ENCODE peak calls at places on chromosomes 12 and 14, in six cellular contexts. One of them, this sample, is unnamed.

GRCh38 chr12:106369624-106370346 is 12.2 kb downstream of the POLR3B start:
- DNase-seq in Ammon's horn: no peak
- DNase-seq in A172: peak; percentile 49
- DNase-seq in effector memory CD4-positive, alpha-beta T cell: no peak
- DNase-seq in sigmoid colon: no peak
- DNase-seq in lower lobe of right lung: no peak
- DNase-seq in this sample: no peak

GRCh38 chr12:56119361-56119796 is 1.3 kb downstream of the ZC3H10 start:
- DNase-seq in Ammon's horn: peak; percentile 85
- DNase-seq in A172: peak; percentile 89
- DNase-seq in effector memory CD4-positive, alpha-beta T cell: peak; percentile 56
- DNase-seq in sigmoid colon: peak; percentile 94
- DNase-seq in lower lobe of right lung: no peak
- DNase-seq in this sample: peak; percentile 71

GRCh38 chr12:44381341-44381740 is 494.8 kb downstream of the NELL2 start:
- DNase-seq in Ammon's horn: no peak
- DNase-seq in A172: no peak
- DNase-seq in effector memory CD4-positive, alpha-beta T cell: no peak
- DNase-seq in sigmoid colon: no peak
- DNase-seq in lower lobe of right lung: no peak
- DNase-seq in this sample: no peak

GRCh38 chr12:64609543-64610091 is 678 bp upstream of the RASSF3 start:
- DNase-seq in Ammon's horn: no peak
- DNase-seq in A172: no peak
- DNase-seq in effector memory CD4-positive, alpha-beta T cell: no peak
- DNase-seq in sigmoid colon: no peak
- DNase-seq in lower lobe of right lung: no peak
- DNase-seq in this sample: peak; percentile 16

GRCh38 chr12:96471368-96472040 is 17.9 kb upstream of the CFAP54 start:
- DNase-seq in Ammon's horn: no peak
- DNase-seq in A172: peak; percentile 55
- DNase-seq in effector memory CD4-positive, alpha-beta T cell: no peak
- DNase-seq in sigmoid colon: no peak
- DNase-seq in lower lobe of right lung: no peak
- DNase-seq in this sample: no peak

GRCh38 chr14:73289308-73289707 is 52.0 kb downstream of the PAPLN start:
- DNase-seq in Ammon's horn: peak; percentile 33
- DNase-seq in A172: no peak
- DNase-seq in effector memory CD4-positive, alpha-beta T cell: no peak
- DNase-seq in sigmoid colon: no peak
- DNase-seq in lower lobe of right lung: no peak
- DNase-seq in this sample: no peak

GRCh38 chr12:51961834-51962233 is 10.3 kb downstream of the ACVR1B start:
- DNase-seq in Ammon's horn: no peak
- DNase-seq in A172: no peak
- DNase-seq in effector memory CD4-positive, alpha-beta T cell: no peak
- DNase-seq in sigmoid colon: no peak
- DNase-seq in lower lobe of right lung: no peak
- DNase-seq in this sample: no peak

GRCh38 chr12:69091447-69092022 is 147.8 kb upstream of the CPSF6 start:
- DNase-seq in Ammon's horn: no peak
- DNase-seq in A172: no peak
- DNase-seq in effector memory CD4-positive, alpha-beta T cell: no peak
- DNase-seq in sigmoid colon: no peak
- DNase-seq in lower lobe of right lung: no peak
- DNase-seq in this sample: no peak

GRCh38 chr14:99596071-99596627 is 7.9 kb downstream of the CCDC85C start:
- DNase-seq in Ammon's horn: no peak
- DNase-seq in A172: no peak
- DNase-seq in effector memory CD4-positive, alpha-beta T cell: no peak
- DNase-seq in sigmoid colon: peak; percentile 82
- DNase-seq in lower lobe of right lung: peak; percentile 73
- DNase-seq in this sample: no peak

GRCh38 chr14:59463773-59464650 is 1.2 kb downstream of the GPR135 start:
- DNase-seq in Ammon's horn: no peak
- DNase-seq in A172: no peak
- DNase-seq in effector memory CD4-positive, alpha-beta T cell: no peak
- DNase-seq in sigmoid colon: peak; percentile 68
- DNase-seq in lower lobe of right lung: peak; percentile 51
- DNase-seq in this sample: peak; percentile 26

GRCh38 chr14:36238666-36239363 is 62.3 kb upstream of the PTCSC3 start:
- DNase-seq in Ammon's horn: peak; percentile 34
- DNase-seq in A172: peak; percentile 70
- DNase-seq in effector memory CD4-positive, alpha-beta T cell: no peak
- DNase-seq in sigmoid colon: no peak
- DNase-seq in lower lobe of right lung: peak; percentile 60
- DNase-seq in this sample: no peak

GRCh38 chr14:24252289-24253124 is 10.1 kb upstream of the TINF2 start:
- DNase-seq in Ammon's horn: no peak
- DNase-seq in A172: no peak
- DNase-seq in effector memory CD4-positive, alpha-beta T cell: no peak
- DNase-seq in sigmoid colon: no peak
- DNase-seq in lower lobe of right lung: no peak
- DNase-seq in this sample: no peak

GRCh38 chr12:109743076-109743910 is 29.7 kb downstream of the FAM222A start:
- DNase-seq in Ammon's horn: no peak
- DNase-seq in A172: no peak
- DNase-seq in effector memory CD4-positive, alpha-beta T cell: no peak
- DNase-seq in sigmoid colon: peak; percentile 55
- DNase-seq in lower lobe of right lung: peak; percentile 28
- DNase-seq in this sample: no peak

GRCh38 chr12:125065021-125065752 is at the start of gene AACS:
- DNase-seq in Ammon's horn: peak; percentile 86
- DNase-seq in A172: peak; percentile 41
- DNase-seq in effector memory CD4-positive, alpha-beta T cell: peak; percentile 66
- DNase-seq in sigmoid colon: peak; percentile 82
- DNase-seq in lower lobe of right lung: peak; percentile 83
- DNase-seq in this sample: peak; percentile 80

GRCh38 chr14:92362781-92363235 is 39.8 kb downstream of the SLC24A4 start:
- DNase-seq in Ammon's horn: peak; percentile 74
- DNase-seq in A172: peak; percentile 67
- DNase-seq in effector memory CD4-positive, alpha-beta T cell: no peak
- DNase-seq in sigmoid colon: no peak
- DNase-seq in lower lobe of right lung: no peak
- DNase-seq in this sample: peak; percentile 42

GRCh38 chr14:67426983-67427601 is 15.1 kb upstream of the PLEK2 start:
- DNase-seq in Ammon's horn: peak; percentile 93
- DNase-seq in A172: peak; percentile 42
- DNase-seq in effector memory CD4-positive, alpha-beta T cell: peak; percentile 57
- DNase-seq in sigmoid colon: peak; percentile 86
- DNase-seq in lower lobe of right lung: peak; percentile 73
- DNase-seq in this sample: peak; percentile 83

GRCh38 chr14:103442288-103442687 is 57.1 kb downstream of the MARK3 start:
- DNase-seq in Ammon's horn: no peak
- DNase-seq in A172: no peak
- DNase-seq in effector memory CD4-positive, alpha-beta T cell: no peak
- DNase-seq in sigmoid colon: no peak
- DNase-seq in lower lobe of right lung: no peak
- DNase-seq in this sample: no peak

GRCh38 chr12:79850610-79851299 is 84.1 kb downstream of the PPP1R12A start:
- DNase-seq in Ammon's horn: no peak
- DNase-seq in A172: no peak
- DNase-seq in effector memory CD4-positive, alpha-beta T cell: no peak
- DNase-seq in sigmoid colon: no peak
- DNase-seq in lower lobe of right lung: no peak
- DNase-seq in this sample: no peak

GRCh38 chr14:60642270-60642789 is 6.9 kb downstream of the SIX1 start:
- DNase-seq in Ammon's horn: no peak
- DNase-seq in A172: no peak
- DNase-seq in effector memory CD4-positive, alpha-beta T cell: no peak
- DNase-seq in sigmoid colon: no peak
- DNase-seq in lower lobe of right lung: no peak
- DNase-seq in this sample: no peak

GRCh38 chr12:131673519-131674265 is 37.2 kb upstream of the SFSWAP start:
- DNase-seq in Ammon's horn: peak; percentile 22
- DNase-seq in A172: peak; percentile 77
- DNase-seq in effector memory CD4-positive, alpha-beta T cell: no peak
- DNase-seq in sigmoid colon: no peak
- DNase-seq in lower lobe of right lung: no peak
- DNase-seq in this sample: peak; percentile 14

GRCh38 chr14:75587388-75587787 is 9.0 kb downstream of the FLVCR2 start:
- DNase-seq in Ammon's horn: no peak
- DNase-seq in A172: no peak
- DNase-seq in effector memory CD4-positive, alpha-beta T cell: no peak
- DNase-seq in sigmoid colon: no peak
- DNase-seq in lower lobe of right lung: no peak
- DNase-seq in this sample: no peak

GRCh38 chr12:110590806-110591326 is 7.7 kb upstream of the PPTC7 start:
- DNase-seq in Ammon's horn: peak; percentile 67
- DNase-seq in A172: no peak
- DNase-seq in effector memory CD4-positive, alpha-beta T cell: no peak
- DNase-seq in sigmoid colon: no peak
- DNase-seq in lower lobe of right lung: no peak
- DNase-seq in this sample: peak; percentile 63

GRCh38 chr12:120241561-120242274 is 23.8 kb downstream of the PXN start:
- DNase-seq in Ammon's horn: no peak
- DNase-seq in A172: no peak
- DNase-seq in effector memory CD4-positive, alpha-beta T cell: no peak
- DNase-seq in sigmoid colon: no peak
- DNase-seq in lower lobe of right lung: no peak
- DNase-seq in this sample: no peak

GRCh38 chr14:90382491-90383125 is 14.2 kb upstream of the CALM1 start:
- DNase-seq in Ammon's horn: peak; percentile 92
- DNase-seq in A172: peak; percentile 69
- DNase-seq in effector memory CD4-positive, alpha-beta T cell: peak; percentile 39
- DNase-seq in sigmoid colon: peak; percentile 94
- DNase-seq in lower lobe of right lung: peak; percentile 78
- DNase-seq in this sample: peak; percentile 91

GRCh38 chr14:24297190-24297964 is 2.2 kb downstream of the DHRS1 start:
- DNase-seq in Ammon's horn: no peak
- DNase-seq in A172: no peak
- DNase-seq in effector memory CD4-positive, alpha-beta T cell: no peak
- DNase-seq in sigmoid colon: no peak
- DNase-seq in lower lobe of right lung: no peak
- DNase-seq in this sample: no peak

GRCh38 chr12:52753283-52753682 is 23.9 kb downstream of the KRT76 start:
- DNase-seq in Ammon's horn: no peak
- DNase-seq in A172: no peak
- DNase-seq in effector memory CD4-positive, alpha-beta T cell: no peak
- DNase-seq in sigmoid colon: no peak
- DNase-seq in lower lobe of right lung: no peak
- DNase-seq in this sample: no peak

GRCh38 chr12:121223283-121223946 is 13.5 kb downstream of the P2RX4 start:
- DNase-seq in Ammon's horn: no peak
- DNase-seq in A172: no peak
- DNase-seq in effector memory CD4-positive, alpha-beta T cell: no peak
- DNase-seq in sigmoid colon: no peak
- DNase-seq in lower lobe of right lung: no peak
- DNase-seq in this sample: no peak

GRCh38 chr14:75831455-75831854 is 150.3 kb downstream of the TGFB3 start:
- DNase-seq in Ammon's horn: no peak
- DNase-seq in A172: no peak
- DNase-seq in effector memory CD4-positive, alpha-beta T cell: peak; percentile 12
- DNase-seq in sigmoid colon: peak; percentile 78
- DNase-seq in lower lobe of right lung: peak; percentile 86
- DNase-seq in this sample: no peak

GRCh38 chr12:84056-84455 is 17.5 kb downstream of the IQSEC3 start:
- DNase-seq in Ammon's horn: peak; percentile 47
- DNase-seq in A172: no peak
- DNase-seq in effector memory CD4-positive, alpha-beta T cell: no peak
- DNase-seq in sigmoid colon: no peak
- DNase-seq in lower lobe of right lung: no peak
- DNase-seq in this sample: no peak

GRCh38 chr12:19689801-19690472 is 250.6 kb downstream of the AEBP2 start:
- DNase-seq in Ammon's horn: no peak
- DNase-seq in A172: no peak
- DNase-seq in effector memory CD4-positive, alpha-beta T cell: no peak
- DNase-seq in sigmoid colon: no peak
- DNase-seq in lower lobe of right lung: no peak
- DNase-seq in this sample: no peak

This sample was measured in globus pallidus.